ENCODE peak calls at places on chromosomes 12 and 14, in ten cellular contexts. F, S, M, N, I, V, P, T, L and B are unnamed samples.

GRCh38 chr12:107379852-107380567 is 286.7 kb upstream of the CRY1 start:
- DNase-seq in F (no peak), S (peak), M (peak), N (no peak), I (peak), V (peak), P (peak), T (no peak), L (no peak), B (no peak)

GRCh38 chr14:105023144-105023543 is 2.3 kb upstream of the CDCA4 start:
- DNase-seq in F (no peak), S (peak), M (no peak), N (no peak), I (no peak), V (no peak), P (no peak), T (no peak), L (no peak), B (no peak)

GRCh38 chr12:10771132-10771733 is 31.2 kb downstream of the TAS2R7 start:
- DNase-seq in F (no peak), S (peak), M (no peak), N (no peak), I (peak), V (no peak), P (no peak), T (peak), L (peak), B (no peak)

GRCh38 chr14:103867523-103867953 is 20.2 kb upstream of the PPP1R13B start:
- DNase-seq in F (no peak), S (no peak), M (no peak), N (no peak), I (no peak), V (peak), P (peak), T (no peak), L (peak), B (no peak)

GRCh38 chr14:90455100-90455571 is 58.3 kb downstream of the CALM1 start:
- DNase-seq in F (no peak), S (no peak), M (no peak), N (no peak), I (no peak), V (no peak), P (no peak), T (no peak), L (no peak), B (no peak)

GRCh38 chr12:99985129-99985570 is 414 bp upstream of the ANKS1B start:
- DNase-seq in F (no peak), S (no peak), M (no peak), N (no peak), I (peak), V (no peak), P (no peak), T (no peak), L (no peak), B (no peak)

GRCh38 chr12:56581418-56582145 is 48.5 kb downstream of the BAZ2A start:
- DNase-seq in F (no peak), S (peak), M (no peak), N (peak), I (no peak), V (no peak), P (no peak), T (no peak), L (no peak), B (no peak)

GRCh38 chr14:81001447-81001846 is 46.0 kb downstream of the TSHR start:
- DNase-seq in F (no peak), S (no peak), M (no peak), N (no peak), I (no peak), V (no peak), P (no peak), T (no peak), L (no peak), B (no peak)